ENCODE peak calls at places on chromosomes 2 and 18, in four cellular contexts. B is HepG2, V is H1, F is sigmoid colon. Y is an unnamed sample.

GRCh38 chr2:104794416-104794815 is 59.5 kb upstream of the POU3F3 start:
- DNase-seq in B (no peak), V (no peak), F (no peak), Y (no peak)

GRCh38 chr2:215784371-215784783 is 229.0 kb downstream of the MREG start:
- DNase-seq in B (no peak), V (no peak), F (peak), Y (no peak)

GRCh38 chr2:127431408-127432023 is 13.3 kb downstream of the PROC start:
- DNase-seq in B (no peak), V (peak), F (no peak), Y (peak)

GRCh38 chr2:33425660-33426059 is 50.8 kb upstream of the RASGRP3 start:
- DNase-seq in B (no peak), V (no peak), F (no peak), Y (no peak)

GRCh38 chr2:9771101-9771449 is 72.2 kb upstream of the TAF1B start:
- DNase-seq in B (no peak), V (no peak), F (no peak), Y (no peak)

GRCh38 chr2:26072925-26073768 is 39.3 kb downstream of the RAB10 start:
- DNase-seq in B (peak), V (no peak), F (no peak), Y (no peak)

GRCh38 chr2:176129013-176129796 is at the start of gene HOXD8:
- DNase-seq in B (no peak), V (peak), F (peak), Y (no peak)

GRCh38 chr2:172442072-172442895 is 14.9 kb downstream of the ITGA6 start:
- DNase-seq in B (peak), V (no peak), F (no peak), Y (peak)

GRCh38 chr18:11570770-11571169 is 38.6 kb upstream of the SLC35G4 start:
- DNase-seq in B (no peak), V (no peak), F (no peak), Y (no peak)

GRCh38 chr2:203059567-203059966 is 44.9 kb downstream of the NBEAL1 start:
- DNase-seq in B (no peak), V (no peak), F (no peak), Y (no peak)

GRCh38 chr18:32624182-32624723 is 148.6 kb downstream of the KLHL14 start:
- DNase-seq in B (no peak), V (no peak), F (no peak), Y (no peak)

GRCh38 chr2:42935692-42936631 is 143.6 kb upstream of the HAAO start:
- DNase-seq in B (no peak), V (no peak), F (no peak), Y (no peak)

GRCh38 chr2:30683240-30683956 is 123.8 kb downstream of the CAPN13 start:
- DNase-seq in B (no peak), V (peak), F (peak), Y (no peak)

GRCh38 chr18:9965711-9966624 is 52.2 kb downstream of the VAPA start:
- DNase-seq in B (no peak), V (no peak), F (no peak), Y (no peak)

GRCh38 chr2:126899786-126900185 is 1.1 kb downstream of the TEX51 start:
- DNase-seq in B (no peak), V (no peak), F (no peak), Y (no peak)

GRCh38 chr2:199405241-199405640 is 52.5 kb downstream of the SATB2 start:
- DNase-seq in B (peak), V (no peak), F (no peak), Y (no peak)

GRCh38 chr2:21415234-21415633 is 291.5 kb downstream of the TDRD15 start:
- DNase-seq in B (peak), V (no peak), F (no peak), Y (no peak)

GRCh38 chr2:176685908-176686307 is 416.7 kb downstream of the MTX2 start:
- DNase-seq in B (no peak), V (no peak), F (no peak), Y (no peak)

GRCh38 chr18:68843467-68844089 is 45.7 kb downstream of the CCDC102B start:
- DNase-seq in B (no peak), V (no peak), F (no peak), Y (no peak)

GRCh38 chr2:120762341-120763061 is 26.8 kb downstream of the GLI2 start:
- DNase-seq in B (no peak), V (no peak), F (peak), Y (no peak)

GRCh38 chr2:65364054-65364651 is 68.2 kb downstream of the SPRED2 start:
- DNase-seq in B (no peak), V (no peak), F (no peak), Y (no peak)

GRCh38 chr2:118833716-118834439 is 13.6 kb downstream of the EN1 start:
- DNase-seq in B (no peak), V (no peak), F (no peak), Y (no peak)

DNA sequence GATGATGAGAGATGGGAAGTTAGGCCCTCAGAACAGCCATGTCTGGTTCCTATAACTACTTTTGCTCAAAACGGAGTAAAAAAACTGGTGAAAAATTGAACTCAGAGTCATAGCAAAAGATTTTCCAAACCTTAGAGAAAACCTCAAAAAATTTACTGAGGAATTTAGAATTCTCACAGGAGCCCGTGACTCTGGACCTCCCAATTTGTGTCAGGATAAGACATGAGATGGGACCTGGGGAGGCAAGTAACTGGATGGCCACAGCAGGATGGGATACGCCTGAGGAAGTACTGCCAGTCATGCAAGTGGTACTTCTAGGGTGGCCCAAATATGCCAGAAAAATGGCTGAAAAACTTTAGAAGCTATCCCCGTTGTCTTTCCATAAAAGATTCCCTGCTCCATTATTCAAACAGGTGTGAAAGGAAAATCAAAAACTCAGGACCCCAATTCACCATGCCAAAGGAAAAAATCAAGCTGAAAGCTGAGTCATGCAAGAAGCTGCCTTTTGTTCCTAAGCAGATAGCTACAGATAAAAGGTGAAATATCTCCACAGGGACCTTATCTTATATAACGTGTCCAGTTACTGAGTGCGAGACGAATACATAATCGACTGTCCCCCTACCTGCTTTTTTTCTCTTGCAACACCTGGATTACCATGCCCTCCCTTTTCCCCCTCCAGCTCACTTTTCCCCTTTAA is 34.1 kb upstream of the LIPG start:
- DNase-seq in B (no peak), V (no peak), F (no peak), Y (no peak)
- TF ChIP-seq EP300 in B (no peak), V (no peak), F (no peak), Y (no peak)

GRCh38 chr2:23387221-23387550 is 2.2 kb downstream of the KLHL29 start:
- DNase-seq in B (no peak), V (no peak), F (no peak), Y (no peak)

GRCh38 chr2:23384551-23385349 is at the start of gene KLHL29:
- DNase-seq in B (no peak), V (peak), F (peak), Y (peak)

GRCh38 chr2:23386422-23387220 is 1.6 kb downstream of the KLHL29 start:
- DNase-seq in B (no peak), V (peak), F (peak), Y (no peak)

GRCh38 chr2:23385351-23385747 is 370 bp downstream of the KLHL29 start:
- DNase-seq in B (no peak), V (peak), F (peak), Y (no peak)

GRCh38 chr2:23385748-23386421 is 906 bp downstream of the KLHL29 start:
- DNase-seq in B (no peak), V (no peak), F (no peak), Y (no peak)
- TF ChIP-seq POLR2AphosphoS5 in B (no peak), V (no peak), F (no peak), Y (no peak)

GRCh38 chr18:62662799-62663173 is 52.6 kb upstream of the PHLPP1 start:
- DNase-seq in B (no peak), V (no peak), F (no peak), Y (no peak)

GRCh38 chr18:62660741-62661140 is 54.6 kb upstream of the PHLPP1 start:
- DNase-seq in B (no peak), V (no peak), F (no peak), Y (no peak)

GRCh38 chr18:62659698-62660097 is 55.6 kb upstream of the PHLPP1 start:
- DNase-seq in B (no peak), V (no peak), F (no peak), Y (no peak)

GRCh38 chr18:62669225-62669624 is 46.1 kb upstream of the PHLPP1 start:
- DNase-seq in B (no peak), V (no peak), F (no peak), Y (no peak)

DNA sequence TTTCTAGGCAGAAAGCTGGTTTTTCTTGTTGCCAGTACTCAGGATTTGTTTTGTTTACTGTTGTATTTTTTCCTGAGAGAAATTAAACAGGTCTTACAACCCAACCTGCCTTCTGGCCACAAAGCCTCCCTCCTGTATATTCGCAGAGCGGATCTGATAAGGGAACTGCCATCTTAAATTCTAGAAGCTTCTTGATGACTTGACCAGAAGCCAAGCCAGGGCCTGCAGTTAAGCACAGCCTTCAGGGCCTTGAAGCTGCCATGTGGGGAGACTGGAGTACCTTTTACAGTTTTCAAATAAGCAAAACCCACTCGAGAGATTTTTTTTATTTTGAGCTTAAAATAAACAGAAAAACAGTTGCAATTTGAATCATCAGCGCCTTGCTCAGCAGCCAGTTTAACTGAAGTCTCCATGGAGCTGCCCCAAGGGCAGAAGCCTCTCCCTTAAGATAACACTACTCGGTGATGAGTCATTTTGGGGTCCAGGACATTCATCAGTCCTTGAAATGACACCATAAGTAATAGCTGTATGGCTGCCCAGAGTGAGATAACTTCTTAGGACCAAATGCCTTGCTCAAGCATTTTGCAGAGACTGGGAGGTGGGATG is 51.5 kb upstream of the PHLPP1 start:
- DNase-seq in B (no peak), V (no peak), F (no peak), Y (no peak)
- TF ChIP-seq EP300 in B (no peak), V (no peak), F (no peak), Y (no peak)

DNA sequence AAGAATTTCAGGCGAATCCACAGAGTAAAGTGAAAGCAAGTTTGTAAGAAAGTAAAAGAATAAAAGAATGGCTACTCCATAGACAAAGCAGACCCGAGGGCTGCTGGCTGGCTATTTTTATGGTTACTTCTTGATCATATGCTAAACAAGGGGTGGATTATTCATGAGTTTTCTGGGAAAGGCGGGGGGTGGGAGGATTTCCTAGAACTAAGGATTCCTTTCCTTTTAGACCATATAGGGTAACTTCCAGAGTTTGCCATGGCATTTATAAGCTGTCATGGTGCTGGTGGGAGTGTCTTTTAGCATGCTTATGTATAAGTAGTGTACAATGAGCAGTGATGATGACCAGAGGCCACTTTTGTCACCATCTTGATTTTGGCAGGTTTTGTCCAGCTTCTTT is 59.8 kb downstream of the SLC4A3 start:
- DNase-seq in B (no peak), V (no peak), F (no peak), Y (no peak)
- TF ChIP-seq POLR2AphosphoS5 in B (no peak), V (no peak), F (no peak), Y (no peak)